ENCODE peak calls at places on chromosome 10, in eight cellular contexts. One of them, this sample, is unnamed.
A peak's percentile ranks its signal among the peaks of the same experiment; 100 is the strongest.

GRCh38 chr10:124149681-124150080 is 56.3 kb upstream of the CHST15 start:
- DNase-seq in sigmoid colon: peak; percentile 42
- DNase-seq in uterus: no peak
- DNase-seq in transverse colon: peak; percentile 35
- DNase-seq in esophagus muscularis mucosa: no peak
- DNase-seq in heart left ventricle: no peak
- DNase-seq in esophagus squamous epithelium: no peak
- DNase-seq in A549: no peak
- DNase-seq in this sample: no peak

GRCh38 chr10:81843042-81843441 is 32.0 kb upstream of the NRG3 start:
- DNase-seq in uterus: no peak
- DNase-seq in esophagus muscularis mucosa: no peak
- DNase-seq in A549: no peak
- DNase-seq in transverse colon: no peak
- DNase-seq in sigmoid colon: no peak
- DNase-seq in esophagus squamous epithelium: no peak
- DNase-seq in heart left ventricle: no peak
- DNase-seq in this sample: no peak

GRCh38 chr10:98212204-98212603 is 55.8 kb downstream of the LOXL4 start:
- DNase-seq in heart left ventricle: no peak
- DNase-seq in esophagus squamous epithelium: no peak
- DNase-seq in sigmoid colon: no peak
- DNase-seq in A549: no peak
- DNase-seq in esophagus muscularis mucosa: no peak
- DNase-seq in uterus: no peak
- DNase-seq in transverse colon: no peak
- DNase-seq in this sample: no peak

GRCh38 chr10:77320852-77321496 is 316.6 kb downstream of the KCNMA1 start:
- DNase-seq in esophagus muscularis mucosa: no peak
- DNase-seq in uterus: no peak
- DNase-seq in sigmoid colon: no peak
- DNase-seq in A549: no peak
- DNase-seq in esophagus squamous epithelium: no peak
- DNase-seq in heart left ventricle: no peak
- DNase-seq in transverse colon: no peak
- DNase-seq in this sample: no peak

GRCh38 chr10:120600871-120601644 is 144.0 kb downstream of the PLPP4 start:
- DNase-seq in esophagus muscularis mucosa: no peak
- DNase-seq in transverse colon: no peak
- DNase-seq in heart left ventricle: no peak
- DNase-seq in uterus: no peak
- DNase-seq in esophagus squamous epithelium: no peak
- DNase-seq in sigmoid colon: no peak
- DNase-seq in A549: no peak
- DNase-seq in this sample: peak; percentile 74

GRCh38 chr10:84685047-84685660 is 356.8 kb downstream of the CCSER2 start:
- DNase-seq in sigmoid colon: no peak
- DNase-seq in esophagus squamous epithelium: no peak
- DNase-seq in heart left ventricle: no peak
- DNase-seq in esophagus muscularis mucosa: no peak
- DNase-seq in uterus: no peak
- DNase-seq in A549: no peak
- DNase-seq in transverse colon: no peak
- DNase-seq in this sample: no peak

GRCh38 chr10:79153753-79154152 is 85.0 kb downstream of the ZMIZ1 start:
- DNase-seq in esophagus squamous epithelium: no peak
- DNase-seq in transverse colon: no peak
- DNase-seq in sigmoid colon: no peak
- DNase-seq in esophagus muscularis mucosa: no peak
- DNase-seq in A549: no peak
- DNase-seq in uterus: no peak
- DNase-seq in heart left ventricle: peak; percentile 92
- DNase-seq in this sample: no peak

GRCh38 chr10:90197766-90198165 is 496.4 kb downstream of the KIF20B start:
- DNase-seq in sigmoid colon: no peak
- DNase-seq in A549: no peak
- DNase-seq in heart left ventricle: no peak
- DNase-seq in esophagus squamous epithelium: no peak
- DNase-seq in uterus: no peak
- DNase-seq in esophagus muscularis mucosa: no peak
- DNase-seq in transverse colon: no peak
- DNase-seq in this sample: no peak

GRCh38 chr10:115706482-115707076 is 566.4 kb downstream of the GFRA1 start:
- DNase-seq in uterus: no peak
- DNase-seq in esophagus muscularis mucosa: no peak
- DNase-seq in sigmoid colon: no peak
- DNase-seq in esophagus squamous epithelium: no peak
- DNase-seq in heart left ventricle: no peak
- DNase-seq in transverse colon: no peak
- DNase-seq in A549: no peak
- DNase-seq in this sample: no peak

GRCh38 chr10:89153086-89153485 is 54.0 kb downstream of the CH25H start:
- DNase-seq in sigmoid colon: no peak
- DNase-seq in A549: no peak
- DNase-seq in transverse colon: no peak
- DNase-seq in esophagus squamous epithelium: no peak
- DNase-seq in uterus: no peak
- DNase-seq in esophagus muscularis mucosa: no peak
- DNase-seq in heart left ventricle: no peak
- DNase-seq in this sample: no peak

GRCh38 chr10:5888352-5888751 is 1.3 kb downstream of the ANKRD16 start:
- DNase-seq in heart left ventricle: no peak
- DNase-seq in A549: no peak
- DNase-seq in uterus: no peak
- DNase-seq in esophagus squamous epithelium: no peak
- DNase-seq in transverse colon: no peak
- DNase-seq in esophagus muscularis mucosa: no peak
- DNase-seq in sigmoid colon: no peak
- DNase-seq in this sample: peak; percentile 14

GRCh38 chr10:5888843-5889623 is 660 bp downstream of the ANKRD16 start:
- DNase-seq in heart left ventricle: peak; percentile 40
- DNase-seq in esophagus squamous epithelium: no peak
- DNase-seq in transverse colon: peak; percentile 51
- DNase-seq in esophagus muscularis mucosa: no peak
- DNase-seq in A549: no peak
- DNase-seq in uterus: peak; percentile 40
- DNase-seq in sigmoid colon: peak; percentile 70
- DNase-seq in this sample: no peak

GRCh38 chr10:5890519-5890878 is 456 bp downstream of the FBH1 start:
- DNase-seq in esophagus squamous epithelium: no peak
- DNase-seq in heart left ventricle: peak; percentile 43
- DNase-seq in esophagus muscularis mucosa: no peak
- DNase-seq in A549: peak; percentile 40
- DNase-seq in transverse colon: peak; percentile 28
- DNase-seq in uterus: no peak
- DNase-seq in sigmoid colon: peak; percentile 72
- DNase-seq in this sample: no peak

GRCh38 chr10:5891009-5891408 is 966 bp downstream of the FBH1 start:
- DNase-seq in esophagus squamous epithelium: no peak
- DNase-seq in transverse colon: no peak
- DNase-seq in esophagus muscularis mucosa: no peak
- DNase-seq in sigmoid colon: no peak
- DNase-seq in A549: no peak
- DNase-seq in heart left ventricle: no peak
- DNase-seq in uterus: no peak
- DNase-seq in this sample: no peak

DNA sequence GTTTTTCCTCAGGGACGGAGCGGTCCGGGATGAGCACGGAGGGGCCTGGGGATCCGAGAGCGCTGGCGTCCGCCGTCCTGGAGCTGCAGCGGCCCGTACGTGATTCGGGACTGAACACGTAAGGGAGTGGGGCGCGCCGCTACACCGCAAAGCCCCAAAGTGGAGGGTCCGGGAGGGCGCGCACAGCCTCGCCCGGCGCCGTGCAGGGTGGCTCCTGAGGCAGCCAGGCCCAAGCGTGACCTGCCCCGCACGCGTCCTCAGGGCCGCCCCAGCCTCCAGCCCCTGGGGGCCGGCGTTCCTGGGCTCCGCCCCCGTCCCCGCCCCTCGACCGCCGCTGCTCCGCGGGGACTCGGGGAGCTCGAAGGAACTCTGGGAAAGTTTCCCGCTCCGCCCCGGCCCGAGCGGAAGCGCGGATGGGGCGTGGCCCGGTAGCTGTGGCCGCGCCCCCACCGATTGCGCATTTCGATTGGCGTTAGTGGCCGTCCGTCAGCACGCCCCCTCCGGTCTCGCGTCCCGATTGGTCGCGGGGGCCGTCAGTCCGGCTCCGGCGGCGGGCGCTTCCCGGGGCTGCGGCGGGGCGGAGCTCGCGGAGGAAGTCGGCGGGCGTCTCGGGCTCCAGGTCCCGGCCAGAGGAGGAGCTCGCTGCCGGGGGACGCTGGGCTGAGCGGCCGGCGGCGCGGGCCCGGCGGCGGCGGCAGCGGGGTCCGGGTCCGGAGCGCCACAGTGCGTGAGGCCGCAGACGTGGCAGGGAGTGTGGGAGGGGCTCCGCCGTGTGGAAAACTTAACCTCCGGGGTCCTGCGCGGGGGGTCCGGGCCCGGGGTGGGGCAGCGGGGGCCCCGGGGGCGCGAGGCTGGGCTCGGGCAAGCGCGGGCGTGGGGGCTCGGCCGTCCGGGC is at the start of the genes ANKRD16 and FBH1:
- DNase-seq in heart left ventricle: peak; percentile 99
- DNase-seq in uterus: peak; percentile 99
- DNase-seq in sigmoid colon: peak; percentile 99
- DNase-seq in A549: peak; percentile 89
- DNase-seq in esophagus squamous epithelium: peak; percentile 78
- DNase-seq in transverse colon: peak; percentile 99
- DNase-seq in esophagus muscularis mucosa: peak; percentile 99
- DNase-seq in this sample: peak; percentile 100
- TF ChIP-seq POLR2A in heart left ventricle: peak; percentile 67
- TF ChIP-seq POLR2A in uterus: peak; percentile 78
- TF ChIP-seq POLR2A in sigmoid colon: peak; percentile 57
- TF ChIP-seq POLR2A in A549: peak; percentile 99
- TF ChIP-seq POLR2A in esophagus squamous epithelium: no peak
- TF ChIP-seq POLR2A in transverse colon: peak; percentile 88
- TF ChIP-seq POLR2A in esophagus muscularis mucosa: peak; percentile 52
- TF ChIP-seq POLR2A in this sample: no peak

GRCh38 chr10:63275094-63275493 is 142.0 kb downstream of the NRBF2 start:
- DNase-seq in esophagus squamous epithelium: no peak
- DNase-seq in transverse colon: no peak
- DNase-seq in heart left ventricle: no peak
- DNase-seq in sigmoid colon: no peak
- DNase-seq in uterus: no peak
- DNase-seq in esophagus muscularis mucosa: no peak
- DNase-seq in A549: no peak
- DNase-seq in this sample: no peak
- TF ChIP-seq CTCF in esophagus squamous epithelium: no peak
- TF ChIP-seq CTCF in transverse colon: no peak
- TF ChIP-seq CTCF in heart left ventricle: no peak
- TF ChIP-seq CTCF in sigmoid colon: no peak
- TF ChIP-seq CTCF in uterus: no peak
- TF ChIP-seq CTCF in esophagus muscularis mucosa: no peak
- TF ChIP-seq CTCF in A549: no peak
- TF ChIP-seq CTCF in this sample: no peak

DNA sequence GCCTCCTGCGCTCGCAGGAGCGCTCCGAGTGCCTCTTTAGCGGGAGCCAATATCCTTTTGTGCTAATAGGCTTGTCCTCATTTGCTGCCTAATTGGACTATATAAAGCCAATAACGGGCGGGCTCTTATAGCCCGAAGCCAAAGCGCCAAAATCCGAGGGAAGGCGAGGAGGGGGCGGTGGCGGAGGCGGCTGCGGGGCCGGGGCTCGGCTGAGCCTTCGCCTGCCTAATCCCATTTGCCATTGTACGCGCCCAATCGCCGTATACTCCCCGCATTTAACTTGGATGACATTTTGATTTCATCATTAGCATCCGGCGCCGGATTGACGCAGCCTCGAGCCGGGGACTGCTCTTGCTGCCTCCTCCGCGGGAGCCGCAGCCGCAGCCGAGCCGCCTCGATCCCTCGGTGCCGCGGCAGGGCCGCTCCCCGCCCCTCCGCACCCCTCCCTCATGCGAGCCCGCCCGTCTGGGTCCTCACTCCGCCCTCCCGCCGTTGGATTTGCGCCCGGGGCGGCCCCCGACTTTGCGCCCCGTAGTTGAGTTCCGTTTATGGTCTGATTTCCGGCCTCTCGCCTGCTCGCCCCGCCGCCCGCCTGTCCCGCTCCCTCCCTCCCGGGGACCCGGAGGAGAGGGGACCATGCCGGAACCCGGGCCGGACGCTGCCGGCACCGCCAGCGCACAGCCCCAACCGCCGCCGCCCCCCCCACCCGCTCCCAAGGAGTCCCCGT is at the start of gene HMX3:
- DNase-seq in esophagus squamous epithelium: no peak
- DNase-seq in heart left ventricle: no peak
- DNase-seq in esophagus muscularis mucosa: no peak
- DNase-seq in A549: peak; percentile 31
- DNase-seq in sigmoid colon: no peak
- DNase-seq in transverse colon: no peak
- DNase-seq in uterus: no peak
- DNase-seq in this sample: no peak
- TF ChIP-seq POLR2A in esophagus squamous epithelium: no peak
- TF ChIP-seq POLR2A in heart left ventricle: no peak
- TF ChIP-seq POLR2A in esophagus muscularis mucosa: no peak
- TF ChIP-seq POLR2A in A549: no peak
- TF ChIP-seq POLR2A in sigmoid colon: no peak
- TF ChIP-seq POLR2A in transverse colon: no peak
- TF ChIP-seq POLR2A in uterus: no peak
- TF ChIP-seq POLR2A in this sample: no peak

GRCh38 chr10:29857843-29858242 is 201.5 kb downstream of the JCAD start:
- DNase-seq in esophagus muscularis mucosa: no peak
- DNase-seq in transverse colon: no peak
- DNase-seq in esophagus squamous epithelium: no peak
- DNase-seq in sigmoid colon: no peak
- DNase-seq in heart left ventricle: no peak
- DNase-seq in A549: no peak
- DNase-seq in uterus: no peak
- DNase-seq in this sample: no peak
- TF ChIP-seq CTCF in esophagus muscularis mucosa: no peak
- TF ChIP-seq CTCF in transverse colon: no peak
- TF ChIP-seq CTCF in esophagus squamous epithelium: no peak
- TF ChIP-seq CTCF in sigmoid colon: no peak
- TF ChIP-seq CTCF in heart left ventricle: no peak
- TF ChIP-seq CTCF in A549: no peak
- TF ChIP-seq CTCF in uterus: no peak
- TF ChIP-seq CTCF in this sample: no peak

This sample was measured in lower leg skin.